ENCODE peak calls at places on chromosomes 13 and 19, in eight cellular contexts. A, H, T, P, C, J, X and E are unnamed samples.
A peak's percentile ranks its signal among the peaks of the same experiment; 100 is the strongest.

GRCh38 chr13:48567521-48568331 is 34.8 kb upstream of the RCBTB2 start:
- DNase-seq in A (no peak), H (no peak), T (no peak), P (no peak), C (no peak), J (no peak), X (no peak), E (no peak)

GRCh38 chr19:7197169-7197759 is 97.0 kb downstream of the INSR start:
- DNase-seq in A (peak; percentile 94), H (peak; percentile 89), T (peak; percentile 90), P (peak; percentile 97), C (peak; percentile 92), J (peak; percentile 93), X (peak; percentile 94), E (peak; percentile 88)

GRCh38 chr13:23986619-23987018 is 89.3 kb upstream of the C1QTNF9B start:
- DNase-seq in A (no peak), H (no peak), T (no peak), P (no peak), C (no peak), J (no peak), X (no peak), E (no peak)

GRCh38 chr19:1226522-1227312 is 11.1 kb downstream of the CBARP start:
- DNase-seq in A (no peak), H (no peak), T (no peak), P (no peak), C (no peak), J (no peak), X (no peak), E (no peak)

GRCh38 chr19:1255186-1256161 is 7.1 kb downstream of the MIDN start:
- DNase-seq in A (no peak), H (no peak), T (no peak), P (no peak), C (no peak), J (no peak), X (no peak), E (no peak)

GRCh38 chr19:39083983-39084731 is at the start of gene ACP7:
- DNase-seq in A (no peak), H (no peak), T (no peak), P (peak; percentile 32), C (no peak), J (no peak), X (no peak), E (peak; percentile 38)

GRCh38 chr19:1363599-1363998 is 20.1 kb upstream of the NDUFS7 start:
- DNase-seq in A (no peak), H (no peak), T (no peak), P (no peak), C (no peak), J (no peak), X (no peak), E (no peak)

GRCh38 chr19:16527971-16528521 is 14.2 kb downstream of the CHERP start:
- DNase-seq in A (no peak), H (no peak), T (peak; percentile 56), P (peak; percentile 25), C (no peak), J (peak; percentile 43), X (no peak), E (no peak)

GRCh38 chr19:4851551-4852290 is 15.7 kb downstream of the PLIN3 start:
- DNase-seq in A (peak; percentile 21), H (peak; percentile 72), T (peak; percentile 89), P (peak; percentile 67), C (peak; percentile 77), J (peak; percentile 75), X (peak; percentile 66), E (peak; percentile 82)

GRCh38 chr19:802497-802887 is 5.2 kb downstream of the PTBP1 start:
- DNase-seq in A (no peak), H (no peak), T (peak; percentile 26), P (no peak), C (no peak), J (no peak), X (no peak), E (no peak)

DNA sequence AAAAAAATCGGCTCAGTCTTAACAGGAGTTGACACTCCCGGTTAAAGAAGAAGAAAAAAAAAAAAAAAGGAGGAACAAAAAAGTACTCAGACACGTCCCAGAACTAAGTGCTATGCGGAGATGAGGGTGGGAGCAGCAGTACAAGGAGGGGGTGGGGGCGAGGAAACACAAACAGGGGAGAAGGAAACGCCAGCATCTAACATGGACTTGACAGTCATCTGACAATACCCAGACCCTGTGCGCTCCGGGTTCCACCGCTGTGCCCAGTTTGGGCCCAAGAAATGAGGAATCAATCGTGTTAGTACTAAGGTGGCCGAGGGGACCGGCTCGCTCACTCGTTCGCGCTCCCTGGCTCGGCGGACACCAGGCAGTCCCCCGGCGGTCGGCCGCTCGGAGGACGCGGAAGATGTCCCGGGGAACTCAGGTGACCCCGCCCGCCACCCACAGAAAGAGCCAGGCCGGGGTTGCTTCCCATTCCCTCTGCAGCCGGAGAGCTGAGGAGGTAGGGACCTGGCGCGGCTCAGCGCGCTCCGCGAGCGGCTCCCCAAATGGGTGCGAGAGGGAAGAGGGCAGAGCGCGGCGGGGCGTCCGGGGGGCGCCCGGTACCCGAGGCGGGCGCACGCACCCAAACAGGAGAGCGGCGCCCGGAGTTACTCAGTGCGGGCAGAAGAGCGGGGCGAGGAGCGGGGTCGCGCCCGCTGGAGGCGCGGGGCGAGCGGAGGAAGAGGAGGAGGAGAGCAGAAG is 648 bp downstream of the TSHZ3 start:
- DNase-seq in A (no peak), H (no peak), T (no peak), P (no peak), C (no peak), J (peak; percentile 33), X (peak; percentile 39), E (no peak)
- H3K27ac ChIP-seq in A (peak overlapping the region; percentile 76), H (peak overlapping the region; percentile 93), T (no peak overlapping the region), P (no peak overlapping the region), C (peak overlapping the region; percentile 43), J (peak overlapping the region; percentile 41), X (peak overlapping the region; percentile 87), E (peak overlapping the region; percentile 18)

DNA sequence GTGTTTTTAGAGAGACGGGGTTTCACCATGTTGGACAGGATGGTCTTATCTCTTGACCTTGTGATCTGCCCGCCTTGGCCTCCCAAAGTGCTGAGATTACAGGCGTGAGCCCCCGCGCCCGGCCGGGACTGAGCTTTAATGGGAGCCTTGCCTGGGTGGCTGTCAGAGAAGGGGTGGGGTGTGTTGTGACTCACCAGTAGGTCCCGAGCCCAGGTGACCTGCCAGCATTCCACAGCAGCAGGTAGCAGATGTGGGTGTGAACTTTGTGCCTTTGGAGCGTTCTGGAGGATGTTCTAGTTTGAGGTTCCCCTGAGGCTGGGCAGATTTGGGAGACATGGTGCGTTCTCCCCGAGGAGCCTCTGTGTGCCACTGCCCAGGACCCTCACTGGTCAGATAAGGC is 7.1 kb upstream of the EPN1 start:
- DNase-seq in A (no peak), H (no peak), T (no peak), P (peak; percentile 40), C (no peak), J (no peak), X (no peak), E (no peak)
- H3K27ac ChIP-seq in A (no peak overlapping the region), H (no peak overlapping the region), T (no peak overlapping the region), P (no peak overlapping the region), C (no peak overlapping the region), J (no peak overlapping the region), X (no peak overlapping the region), E (no peak overlapping the region)

GRCh38 chr19:18274303-18274775 is at the start of gene IQCN:
- DNase-seq in A (no peak), H (no peak), T (peak; percentile 75), P (no peak), C (peak; percentile 90), J (no peak), X (no peak), E (peak; percentile 67)

GRCh38 chr19:18278521-18279265 is 2.7 kb downstream of the JUND start:
- DNase-seq in A (no peak), H (no peak), T (no peak), P (no peak), C (no peak), J (peak; percentile 58), X (no peak), E (no peak)

GRCh38 chr19:18271433-18271841 is 2.8 kb downstream of the IQCN start:
- DNase-seq in A (no peak), H (no peak), T (no peak), P (no peak), C (no peak), J (no peak), X (no peak), E (no peak)

GRCh38 chr19:18273566-18274302 is 518 bp downstream of the IQCN start:
- DNase-seq in A (no peak), H (no peak), T (no peak), P (no peak), C (no peak), J (no peak), X (no peak), E (no peak)

GRCh38 chr19:18274776-18275356 is 614 bp upstream of the IQCN start:
- DNase-seq in A (peak; percentile 41), H (peak; percentile 84), T (peak; percentile 73), P (peak; percentile 89), C (peak; percentile 94), J (no peak), X (peak; percentile 93), E (peak; percentile 94)
- H3K27ac ChIP-seq in A (peak overlapping the region; percentile 50), H (peak overlapping the region; percentile 87), T (no peak overlapping the region), P (peak overlapping the region; percentile 71), C (peak overlapping the region; percentile 91), J (no peak overlapping the region), X (peak overlapping the region; percentile 70), E (peak overlapping the region; percentile 69)

DNA sequence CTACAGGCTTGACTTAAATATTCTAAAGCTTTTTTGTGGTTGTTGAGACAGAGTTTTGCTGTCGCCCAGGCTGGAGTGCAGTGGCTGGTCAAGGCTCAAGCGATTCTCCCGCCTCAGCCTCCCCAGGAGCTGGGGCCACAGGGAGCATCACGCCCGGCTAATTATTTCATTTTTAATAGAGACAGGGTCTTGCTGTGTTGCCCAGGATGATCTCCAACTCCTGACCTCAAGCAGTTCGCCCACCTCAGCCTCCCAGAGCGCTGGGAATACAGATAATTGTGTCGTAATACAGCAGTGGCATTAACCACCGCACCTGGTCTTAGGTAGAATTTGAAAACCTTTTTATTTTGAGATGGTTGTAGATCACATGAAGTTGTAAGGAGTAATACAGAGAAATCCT is 1.5 kb upstream of the DCUN1D2 start:
- DNase-seq in A (no peak), H (no peak), T (no peak), P (no peak), C (no peak), J (no peak), X (no peak), E (no peak)
- H3K27ac ChIP-seq in A (peak overlapping the region; percentile 74), H (peak overlapping the region; percentile 85), T (no peak overlapping the region), P (peak overlapping the region; percentile 94), C (no peak overlapping the region), J (no peak overlapping the region), X (peak overlapping the region; percentile 91), E (no peak overlapping the region)

DNA sequence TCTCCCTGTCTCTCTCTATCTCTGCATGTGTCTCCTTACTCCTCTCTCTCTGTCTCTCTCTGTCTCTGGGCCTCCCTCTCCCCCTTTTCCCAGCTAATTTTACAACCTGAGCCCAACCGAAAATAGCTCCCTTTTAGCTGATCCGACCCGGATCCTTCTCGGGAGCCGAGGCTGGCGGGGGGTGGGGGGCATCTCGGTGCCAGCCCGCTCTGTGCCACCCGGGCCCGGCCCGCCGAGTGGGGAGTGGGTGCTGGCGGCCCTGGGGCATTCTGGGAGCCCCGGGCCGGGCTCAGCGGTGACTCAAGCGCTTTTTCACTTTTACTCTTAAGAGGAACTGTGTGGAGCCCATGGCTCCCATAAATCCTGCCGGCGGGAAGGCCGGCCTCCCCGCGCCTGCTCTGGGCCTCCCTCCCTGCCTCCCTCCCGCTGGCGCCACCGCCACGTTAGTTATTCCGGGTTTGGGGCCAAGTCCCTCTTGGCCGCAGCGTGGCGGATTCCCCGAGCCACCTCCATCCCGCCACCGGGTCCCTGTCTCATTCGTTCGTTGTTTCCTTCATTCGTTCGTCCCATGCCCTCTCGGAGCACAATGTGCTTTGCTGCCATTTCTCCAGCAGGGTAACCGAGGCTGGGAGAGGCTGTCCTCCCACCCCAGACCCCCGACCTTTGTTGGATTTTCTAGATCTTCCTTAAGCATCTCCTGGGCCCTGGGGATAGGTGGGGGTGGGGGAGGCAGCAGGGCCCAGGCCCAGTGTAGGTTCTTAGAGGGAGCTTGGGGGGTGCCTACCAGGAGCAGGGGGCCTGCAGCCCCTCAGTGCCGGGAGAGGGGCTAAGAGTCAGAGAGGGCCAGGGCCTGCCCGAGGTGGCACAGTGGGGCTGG is 3.2 kb downstream of the NFIC start:
- DNase-seq in A (no peak), H (no peak), T (peak; percentile 36), P (peak; percentile 59), C (no peak), J (no peak), X (peak; percentile 68), E (peak; percentile 82)
- H3K27ac ChIP-seq in A (peak overlapping the region; percentile 94), H (peak overlapping the region; percentile 99), T (no peak overlapping the region), P (peak overlapping the region; percentile 45), C (peak overlapping the region; percentile 97), J (no peak overlapping the region), X (peak overlapping the region; percentile 99), E (peak overlapping the region; percentile 98)